ENCODE peak calls at places on chromosome 2, in four cellular contexts. N is activated CD8-positive, alpha-beta memory T cell treated with anti-CD3 and anti-CD28 coated beads, Interleukin-2, amount 10 ng/mL, durations not matched to agents 7 days and 5 days; X is C1 segment of cervical spinal cord; K is GM13976. E is an unnamed sample.

GRCh38 chr2:101302016-101302415 is 6.5 kb downstream of the RNF149 start:
- DNase-seq in N (no peak), X (no peak), K (no peak), E (no peak)

GRCh38 chr2:71995067-71995665 is 152.5 kb downstream of the CYP26B1 start:
- DNase-seq in N (no peak), X (no peak), K (no peak), E (no peak)

GRCh38 chr2:183951636-183952035 is 646.7 kb upstream of the ZNF804A start:
- DNase-seq in N (no peak), X (no peak), K (no peak), E (no peak)

GRCh38 chr2:1808921-1809551 is 64.7 kb upstream of the PXDN start:
- DNase-seq in N (no peak), X (no peak), K (no peak), E (no peak)

GRCh38 chr2:202765435-202765834 is 106.1 kb downstream of the ICA1L start:
- DNase-seq in N (no peak), X (no peak), K (no peak), E (no peak)

GRCh38 chr2:197125000-197125399 is 185.6 kb downstream of the ANKRD44 start:
- DNase-seq in N (no peak), X (no peak), K (no peak), E (no peak)

GRCh38 chr2:105870858-105871257 is 126.1 kb downstream of the NCK2 start:
- DNase-seq in N (no peak), X (no peak), K (no peak), E (no peak)

GRCh38 chr2:239348563-239349447 is 52.0 kb downstream of the HDAC4 start:
- DNase-seq in N (no peak), X (no peak), K (no peak), E (peak)

GRCh38 chr2:3154694-3155093 is 222.9 kb downstream of the EIPR1 start:
- DNase-seq in N (no peak), X (no peak), K (no peak), E (no peak)

GRCh38 chr2:44325897-44326296 is 35.4 kb downstream of the PREPL start:
- DNase-seq in N (no peak), X (no peak), K (no peak), E (no peak)

GRCh38 chr2:109336296-109336695 is 207.3 kb downstream of the SH3RF3 start:
- DNase-seq in N (no peak), X (no peak), K (no peak), E (no peak)

GRCh38 chr2:11177871-11178598 is 22.8 kb downstream of the SLC66A3 start:
- DNase-seq in N (no peak), X (no peak), K (no peak), E (no peak)

GRCh38 chr2:19746611-19747309 is 155.0 kb downstream of the TTC32 start:
- DNase-seq in N (no peak), X (no peak), K (peak), E (peak)

GRCh38 chr2:167294775-167295140 is 406.5 kb downstream of the XIRP2 start:
- DNase-seq in N (no peak), X (no peak), K (no peak), E (no peak)

GRCh38 chr2:29606105-29606871 is 315.1 kb downstream of the ALK start:
- DNase-seq in N (no peak), X (no peak), K (no peak), E (no peak)

GRCh38 chr2:120269076-120269744 is 16.6 kb downstream of the RALB start:
- DNase-seq in N (no peak), X (no peak), K (no peak), E (no peak)

GRCh38 chr2:74548919-74549684 is 4.6 kb downstream of the LOXL3 start:
- DNase-seq in N (no peak), X (no peak), K (peak), E (no peak)

GRCh38 chr2:37323770-37324535 is 680 bp downstream of the PRKD3 start:
- DNase-seq in N (peak), X (peak), K (peak), E (no peak)

GRCh38 chr2:18299423-18300212 is 260.8 kb downstream of the RDH14 start:
- DNase-seq in N (no peak), X (no peak), K (no peak), E (no peak)

GRCh38 chr2:121400206-121400605 is 115.2 kb upstream of the TFCP2L1 start:
- DNase-seq in N (no peak), X (no peak), K (no peak), E (no peak)

GRCh38 chr2:64383016-64383588 is 70.9 kb upstream of the LGALSL start:
- DNase-seq in N (peak), X (no peak), K (no peak), E (peak)

GRCh38 chr2:65482971-65483370 is 50.6 kb upstream of the SPRED2 start:
- DNase-seq in N (no peak), X (no peak), K (no peak), E (no peak)

GRCh38 chr2:179995735-179996134 is 11.4 kb downstream of the CWC22 start:
- DNase-seq in N (no peak), X (no peak), K (peak), E (no peak)

GRCh38 chr2:68103656-68104055 is 40.9 kb upstream of the C1D start:
- DNase-seq in N (no peak), X (no peak), K (no peak), E (no peak)

GRCh38 chr2:238695538-238695937 is 152.3 kb upstream of the TWIST2 start:
- DNase-seq in N (no peak), X (no peak), K (no peak), E (no peak)

GRCh38 chr2:64325852-64326577 is 127.9 kb upstream of the LGALSL start:
- DNase-seq in N (peak), X (no peak), K (peak), E (peak)

GRCh38 chr2:174059178-174059874 is 94.2 kb upstream of the SP3 start:
- DNase-seq in N (no peak), X (no peak), K (no peak), E (no peak)

GRCh38 chr2:125185691-125186270 is 1160.7 kb downstream of the CNTNAP5 start:
- DNase-seq in N (no peak), X (no peak), K (no peak), E (no peak)

E was measured in vagina.